ENCODE peak calls at places on chromosomes 12 and 14, in six cellular contexts. One of them, this sample, is unnamed.

GRCh38 chr12:62715086-62715786 is 219.7 kb downstream of the PPM1H start:
- DNase-seq in neural crest cell: no peak
- DNase-seq in MV-4-11: no peak
- DNase-seq in ureter: no peak
- DNase-seq in H9: no peak
- DNase-seq in cardiac fibroblast: peak
- DNase-seq in this sample: no peak

GRCh38 chr14:70013269-70013873 is 134.2 kb downstream of the SMOC1 start:
- DNase-seq in ureter: no peak
- DNase-seq in MV-4-11: no peak
- DNase-seq in neural crest cell: peak
- DNase-seq in H9: peak
- DNase-seq in cardiac fibroblast: no peak
- DNase-seq in this sample: no peak

GRCh38 chr14:102049258-102050025 is 37.4 kb downstream of the HSP90AA1 start:
- DNase-seq in H9: no peak
- DNase-seq in cardiac fibroblast: no peak
- DNase-seq in MV-4-11: no peak
- DNase-seq in ureter: no peak
- DNase-seq in neural crest cell: no peak
- DNase-seq in this sample: no peak

GRCh38 chr12:5383961-5384360 is 47.9 kb upstream of the NTF3 start:
- DNase-seq in neural crest cell: no peak
- DNase-seq in MV-4-11: no peak
- DNase-seq in H9: no peak
- DNase-seq in cardiac fibroblast: no peak
- DNase-seq in ureter: no peak
- DNase-seq in this sample: no peak

GRCh38 chr14:95620659-95621059 is 65.6 kb upstream of the TCL1B start:
- DNase-seq in cardiac fibroblast: no peak
- DNase-seq in MV-4-11: no peak
- DNase-seq in H9: no peak
- DNase-seq in ureter: no peak
- DNase-seq in neural crest cell: no peak
- DNase-seq in this sample: no peak

GRCh38 chr14:102020058-102020971 is 55.9 kb downstream of the DYNC1H1 start:
- DNase-seq in neural crest cell: no peak
- DNase-seq in ureter: no peak
- DNase-seq in MV-4-11: peak
- DNase-seq in H9: no peak
- DNase-seq in cardiac fibroblast: no peak
- DNase-seq in this sample: no peak

GRCh38 chr12:44117368-44117767 is 281.5 kb downstream of the TMEM117 start:
- DNase-seq in neural crest cell: no peak
- DNase-seq in ureter: no peak
- DNase-seq in H9: no peak
- DNase-seq in cardiac fibroblast: no peak
- DNase-seq in MV-4-11: no peak
- DNase-seq in this sample: no peak

GRCh38 chr12:69330475-69331473 is 17.4 kb upstream of the LYZ start:
- DNase-seq in cardiac fibroblast: peak
- DNase-seq in MV-4-11: no peak
- DNase-seq in H9: peak
- DNase-seq in neural crest cell: no peak
- DNase-seq in ureter: peak
- DNase-seq in this sample: peak

GRCh38 chr14:20719777-20720176 is 25.9 kb upstream of the EDDM3A start:
- DNase-seq in neural crest cell: no peak
- DNase-seq in cardiac fibroblast: no peak
- DNase-seq in MV-4-11: no peak
- DNase-seq in H9: no peak
- DNase-seq in ureter: peak
- DNase-seq in this sample: peak

This sample was measured in prostate gland.